ENCODE peak calls at places on chromosomes 5 and 9, in ten cellular contexts. A is HepG2, P is SK-N-SH, Z is stomach, D is sigmoid colon, R is GM12878, J is K562, Y is transverse colon, O is upper lobe of left lung, F is H1. Q is an unnamed sample.

GRCh38 chr9:124007157-124007460 is 4.5 kb upstream of the LHX2 start:
- DNase-seq in R (no peak), Z (no peak), F (peak), A (no peak), Y (no peak), J (no peak), D (no peak), P (no peak), O (no peak), Q (no peak)

GRCh38 chr5:96595300-96596090 is 66.7 kb upstream of the CAST start:
- DNase-seq in F (peak), R (no peak), J (peak), A (peak), Z (no peak), O (no peak), Y (no peak), D (no peak), P (no peak), Q (no peak)

GRCh38 chr9:79220666-79221065 is 351.1 kb upstream of the TLE4 start:
- DNase-seq in Y (no peak), Z (no peak), J (no peak), P (no peak), R (no peak), D (no peak), A (no peak), O (no peak), F (no peak), Q (no peak)

GRCh38 chr9:131798166-131798565 is 58.3 kb upstream of the RAPGEF1 start:
- DNase-seq in Y (no peak), A (no peak), J (no peak), R (no peak), P (no peak), Z (no peak), F (no peak), D (no peak), O (no peak), Q (no peak)

GRCh38 chr9:2243666-2244555 is 228.8 kb downstream of the SMARCA2 start:
- DNase-seq in J (no peak), Y (no peak), Z (no peak), F (no peak), R (no peak), A (no peak), O (no peak), D (no peak), P (no peak), Q (no peak)

GRCh38 chr5:15334551-15335302 is 165.3 kb upstream of the FBXL7 start:
- DNase-seq in P (no peak), R (no peak), Y (no peak), Z (no peak), O (peak), J (no peak), F (no peak), D (no peak), A (no peak), Q (no peak)

GRCh38 chr5:65831276-65831675 is 95.1 kb upstream of the ERBIN start:
- DNase-seq in R (no peak), O (no peak), Y (no peak), J (no peak), F (no peak), P (no peak), D (no peak), A (no peak), Z (no peak), Q (no peak)

GRCh38 chr5:96934291-96934694 is 1.6 kb upstream of the LNPEP start:
- DNase-seq in F (no peak), A (peak), R (no peak), D (no peak), Y (peak), Z (no peak), O (no peak), P (no peak), J (no peak), Q (no peak)

GRCh38 chr5:80191991-80192398 is 63.9 kb downstream of the SERINC5 start:
- DNase-seq in F (no peak), P (no peak), D (peak), J (peak), A (no peak), Y (peak), R (no peak), Z (no peak), O (no peak), Q (no peak)

GRCh38 chr9:85534340-85534739 is 207.4 kb downstream of the AGTPBP1 start:
- DNase-seq in D (no peak), Y (no peak), Z (no peak), P (no peak), O (peak), J (no peak), F (no peak), R (no peak), A (no peak), Q (no peak)

GRCh38 chr5:122089096-122089495 is 11.0 kb upstream of the LOX start:
- DNase-seq in R (no peak), A (no peak), Z (no peak), F (no peak), P (no peak), O (no peak), Y (no peak), J (no peak), D (no peak), Q (no peak)

GRCh38 chr9:120568816-120569215 is 11.2 kb downstream of the CDK5RAP2 start:
- DNase-seq in O (no peak), A (no peak), J (no peak), D (no peak), P (no peak), R (no peak), Y (no peak), Z (no peak), F (no peak), Q (no peak)

GRCh38 chr9:109588415-109588814 is 90.3 kb upstream of the PTPN3 start:
- DNase-seq in P (no peak), Y (no peak), Z (no peak), A (no peak), D (no peak), O (no peak), R (no peak), J (no peak), F (no peak), Q (no peak)

GRCh38 chr9:136900988-136901515 is 14.7 kb downstream of the TRAF2 start:
- DNase-seq in O (peak), J (no peak), D (no peak), Y (no peak), F (no peak), Z (peak), P (no peak), A (no peak), R (no peak), Q (no peak)

GRCh38 chr9:136901516-136902258 is 15.4 kb downstream of the TRAF2 start:
- DNase-seq in O (peak), D (no peak), P (no peak), A (peak), Z (peak), Y (peak), F (no peak), J (no peak), R (peak), Q (no peak)

GRCh38 chr9:136903041-136903554 is 16.8 kb downstream of the TRAF2 start:
- DNase-seq in A (no peak), D (no peak), F (no peak), O (peak), R (no peak), Z (peak), J (no peak), P (no peak), Y (no peak), Q (no peak)

GRCh38 chr9:136900556-136900955 is 14.2 kb downstream of the TRAF2 start:
- DNase-seq in A (no peak), J (no peak), Z (no peak), D (no peak), O (no peak), P (no peak), Y (no peak), F (no peak), R (no peak), Q (no peak)

DNA sequence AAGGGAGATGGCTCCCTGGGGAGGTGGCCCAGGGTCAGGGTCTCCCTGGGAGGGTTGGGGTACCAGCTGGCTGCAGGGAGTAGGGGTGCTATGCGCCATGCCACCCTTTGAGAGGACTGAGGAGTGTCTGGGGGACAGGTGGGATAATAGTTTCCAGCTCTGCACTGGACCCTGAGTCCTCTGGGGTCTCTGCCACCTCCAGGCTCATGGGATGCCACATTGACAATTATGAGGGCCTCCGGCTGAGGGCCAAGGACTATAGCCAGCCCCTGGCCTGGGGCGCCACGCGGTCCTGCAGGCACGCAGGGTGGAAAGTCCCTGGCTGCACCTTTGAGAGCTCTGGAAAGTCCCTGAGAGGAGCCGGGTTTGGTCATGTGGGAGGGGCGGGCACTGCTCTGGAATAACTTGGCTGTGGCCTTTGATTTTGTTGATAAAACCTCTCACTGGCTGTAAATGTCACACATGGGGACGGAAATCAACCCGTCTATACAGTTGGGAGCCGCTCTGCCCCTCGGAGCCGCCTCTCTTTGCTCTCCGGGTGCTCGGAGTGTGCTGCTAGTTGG is 16.0 kb downstream of the TRAF2 start:
- DNase-seq in R (peak), P (no peak), A (no peak), D (peak), Y (peak), Z (peak), F (no peak), J (no peak), O (peak), Q (no peak)
- TF ChIP-seq POLR2AphosphoS5 in R (peak), P (no peak), A (no peak), D (peak), Y (peak), Z (no peak), F (no peak), J (no peak), O (peak), Q (no peak)

GRCh38 chr9:95094002-95094401 is 223.5 kb downstream of the FANCC start:
- DNase-seq in O (no peak), D (no peak), F (no peak), A (no peak), P (no peak), R (no peak), J (no peak), Y (no peak), Z (no peak), Q (no peak)

GRCh38 chr9:95091574-95091970 is 225.9 kb downstream of the FANCC start:
- DNase-seq in Z (no peak), A (no peak), F (no peak), J (no peak), Y (no peak), P (no peak), R (no peak), O (no peak), D (no peak), Q (no peak)

GRCh38 chr9:95091971-95092320 is 225.6 kb downstream of the FANCC start:
- DNase-seq in J (no peak), R (no peak), O (no peak), D (no peak), A (no peak), Z (no peak), F (no peak), P (no peak), Y (no peak), Q (no peak)

GRCh38 chr9:95090871-95091573 is 226.5 kb downstream of the FANCC start:
- DNase-seq in J (no peak), Y (no peak), R (no peak), Z (no peak), O (no peak), A (no peak), D (peak), F (no peak), P (no peak), Q (peak)

DNA sequence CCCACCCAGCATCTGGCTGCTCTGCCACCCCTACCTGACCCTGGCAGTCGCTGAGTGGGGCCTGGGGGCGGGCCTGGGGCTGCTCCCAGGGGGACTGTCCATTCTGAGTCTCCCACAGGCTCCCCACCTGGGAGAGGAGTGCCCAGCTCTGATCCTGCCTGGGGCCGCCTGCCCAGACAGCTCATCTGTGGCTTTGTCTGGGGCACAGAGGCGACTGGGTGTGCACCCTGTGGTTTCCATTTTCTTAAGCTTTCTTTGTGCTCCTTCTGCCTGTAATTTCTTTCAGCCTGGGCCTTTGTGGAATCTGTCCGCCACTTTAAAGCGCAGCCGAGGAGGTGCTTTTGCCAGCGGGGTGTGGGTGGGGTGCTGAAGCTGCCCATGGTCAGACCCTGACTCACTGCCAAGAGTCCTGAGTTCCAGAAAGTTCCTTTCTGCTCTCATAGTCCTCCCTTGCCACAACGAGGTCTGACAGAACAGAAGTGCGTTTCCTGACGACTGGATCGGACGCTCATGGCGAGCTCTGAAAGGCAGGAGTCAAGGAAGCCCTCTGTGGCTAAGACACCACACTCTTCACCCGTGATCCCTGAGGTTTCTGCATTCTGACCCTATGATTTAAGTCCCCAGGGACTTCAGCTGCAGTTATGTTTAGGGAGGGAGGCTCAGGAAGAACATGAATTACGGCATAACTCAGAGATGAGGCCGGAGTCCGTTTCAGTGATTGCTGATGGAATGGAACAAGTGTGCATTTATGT is 225.0 kb downstream of the FANCC start:
- DNase-seq in F (no peak), J (no peak), P (peak), A (no peak), D (peak), O (no peak), R (no peak), Y (peak), Z (no peak), Q (no peak)
- TF ChIP-seq EP300 in F (no peak), J (no peak), P (no peak), A (no peak), D (no peak), O (no peak), R (no peak), Y (no peak), Z (no peak), Q (no peak)

DNA sequence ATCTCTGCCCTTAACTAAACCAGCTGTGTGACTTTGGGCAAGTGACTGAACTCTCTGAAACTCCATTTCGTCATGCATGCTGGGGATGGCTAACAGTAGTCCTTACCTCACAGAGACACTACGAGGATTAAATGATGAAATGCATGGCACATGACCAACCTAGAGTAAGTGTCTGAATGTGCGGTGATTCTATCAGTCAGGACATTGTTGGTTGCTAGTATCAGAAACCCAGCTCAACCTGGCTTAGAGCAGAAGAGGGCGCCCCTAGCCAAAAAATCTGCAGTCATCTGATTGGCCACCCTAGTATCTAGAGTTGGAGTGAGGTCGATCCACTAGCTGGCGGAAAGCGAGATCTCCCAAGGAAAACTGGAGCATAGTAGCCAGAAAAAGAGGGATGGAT is 25.2 kb downstream of the NEURL1B start:
- DNase-seq in A (peak), O (no peak), J (peak), P (no peak), F (peak), Y (no peak), Z (no peak), D (peak), R (no peak), Q (no peak)
- TF ChIP-seq CTCF in A (peak), O (no peak), J (peak), P (no peak), F (peak), Y (no peak), Z (no peak), D (no peak), R (peak), Q (no peak)

GRCh38 chr5:24899180-24899579 is 254.4 kb upstream of the CDH10 start:
- DNase-seq in O (no peak), J (no peak), A (no peak), R (no peak), Y (no peak), P (no peak), Z (no peak), F (no peak), D (no peak), Q (no peak)
- TF ChIP-seq POLR2AphosphoS5 in O (no peak), J (no peak), A (no peak), R (no peak), Y (no peak), P (no peak), Z (no peak), F (no peak), D (no peak), Q (no peak)

GRCh38 chr9:7974335-7975005 is 174.9 kb upstream of the DMAC1 start:
- DNase-seq in Y (no peak), D (no peak), O (peak), F (no peak), Z (no peak), A (no peak), P (no peak), J (no peak), R (peak), Q (no peak)
- TF ChIP-seq EP300 in Y (no peak), D (no peak), O (no peak), F (no peak), Z (no peak), A (no peak), P (no peak), J (no peak), R (peak), Q (no peak)